ENCODE peak calls at places on chromosomes 6 and 20, in four cellular contexts. H is transverse colon, C is right cardiac atrium, Y is NCI-H748 treated with DMSO at 0.1 percent for 48 hours. L is an unnamed sample.

GRCh38 chr6:114096553-114097172 is 125.7 kb upstream of the HDAC2 start:
- DNase-seq in C (no peak), H (no peak), Y (peak; percentile 13), L (no peak)

GRCh38 chr6:167394330-167394729 is 69.4 kb downstream of the TTLL2 start:
- DNase-seq in Y (no peak), C (no peak), H (no peak), L (no peak)

GRCh38 chr6:36754582-36755434 is 57.2 kb downstream of the RAB44 start:
- DNase-seq in Y (no peak), C (no peak), H (no peak), L (peak; percentile 2)

GRCh38 chr6:159844737-159845645 is 44.9 kb downstream of the PNLDC1 start:
- DNase-seq in H (no peak), Y (no peak), C (no peak), L (peak; percentile 28)

GRCh38 chr6:13794184-13794583 is 20.2 kb downstream of the MCUR1 start:
- DNase-seq in H (no peak), Y (no peak), C (no peak), L (no peak)

GRCh38 chr20:33679758-33680485 is 5.7 kb upstream of the NECAB3 start:
- DNase-seq in Y (no peak), H (no peak), C (no peak), L (no peak)

GRCh38 chr6:41732601-41733348 is 2.6 kb downstream of the TFEB start:
- DNase-seq in C (no peak), Y (no peak), H (peak; percentile 70), L (no peak)

GRCh38 chr20:35394271-35394670 is 17.5 kb downstream of the UQCC1 start:
- DNase-seq in C (no peak), Y (no peak), H (no peak), L (no peak)

GRCh38 chr20:50663095-50663821 is 28.1 kb downstream of the RIPOR3 start:
- DNase-seq in C (no peak), H (no peak), Y (no peak), L (peak; percentile 15)

GRCh38 chr20:34791289-34792020 is 34.0 kb downstream of the NCOA6 start:
- DNase-seq in Y (no peak), C (no peak), H (no peak), L (no peak)

GRCh38 chr6:39208233-39208720 is 21.0 kb downstream of the KCNK5 start:
- DNase-seq in C (no peak), H (no peak), Y (no peak), L (no peak)

GRCh38 chr6:89925826-89926225 is 31.6 kb downstream of the GJA10 start:
- DNase-seq in C (no peak), H (no peak), Y (no peak), L (no peak)

GRCh38 chr6:75691012-75691411 is 58.0 kb upstream of the MYO6 start:
- DNase-seq in C (no peak), Y (no peak), H (no peak), L (no peak)

GRCh38 chr6:156776470-156776840 is 723 bp upstream of the ARID1B start:
- DNase-seq in C (no peak), Y (peak; percentile 62), H (no peak), L (no peak)

GRCh38 chr6:113129991-113130390 is 727.2 kb upstream of the MARCKS start:
- DNase-seq in H (no peak), C (no peak), Y (no peak), L (no peak)